ENCODE peak calls at places on chromosomes 13 and 19, in seven cellular contexts. Y is activated T-helper 1 cell treated with anti-CD3 and anti-CD28 coated beads, Interleukin-12 subunit alpha, Interleukin-12 subunit beta, Interleukin-2, Interleukin-4 antibody, amounts not matched to agents 30 ng/mL and 10 ng/mL and 1 ng/mL, durations not matched to agents 14 hours and 24 hours and 36 hours; R is ELF-1; X is stimulated activated CD4-positive, alpha-beta T cell treated with anti-CD3 and anti-CD28 coated beads, Interleukin-1b, Interleukin-23, amount 100 ng/mL, for 1 hour; P is vagina; H is right atrium auricular region; F is T47D. W is an unnamed sample.

GRCh38 chr13:101267656-101268055 is 148.7 kb downstream of the NALCN start:
- DNase-seq in Y (no peak), X (no peak), F (no peak), H (no peak), P (no peak), R (no peak), W (no peak)

GRCh38 chr13:30577381-30577780 is 40.3 kb upstream of the USPL1 start:
- DNase-seq in P (no peak), X (no peak), H (no peak), R (no peak), F (no peak), Y (peak), W (no peak)

GRCh38 chr13:28640861-28641599 is 17.9 kb upstream of the POMP start:
- DNase-seq in F (no peak), P (no peak), Y (no peak), X (no peak), R (no peak), H (no peak), W (no peak)

GRCh38 chr19:38817081-38817480 is 4.3 kb upstream of the LGALS4 start:
- DNase-seq in H (no peak), P (no peak), R (no peak), Y (no peak), X (no peak), F (no peak), W (no peak)

GRCh38 chr13:107534548-107534947 is 680.8 kb downstream of the LIG4 start:
- DNase-seq in H (no peak), R (no peak), Y (no peak), X (no peak), F (no peak), P (no peak), W (no peak)

GRCh38 chr19:6752257-6753177 is 13.0 kb downstream of the TRIP10 start:
- DNase-seq in P (no peak), H (no peak), X (no peak), F (no peak), R (peak), Y (no peak), W (no peak)

GRCh38 chr13:94858856-94859811 is 146.8 kb upstream of the SOX21 start:
- DNase-seq in X (no peak), R (peak), P (no peak), Y (no peak), H (no peak), F (no peak), W (no peak)

GRCh38 chr19:55216461-55217198 is 7.3 kb upstream of the PTPRH start:
- DNase-seq in H (peak), R (peak), Y (peak), F (peak), P (no peak), X (peak), W (peak)

GRCh38 chr19:46900341-46900740 is 39.5 kb downstream of the ARHGAP35 start:
- DNase-seq in P (no peak), F (peak), Y (no peak), X (no peak), R (no peak), H (no peak), W (no peak)

GRCh38 chr13:43991773-43992201 is 112.1 kb downstream of the LACC1 start:
- DNase-seq in H (no peak), P (no peak), X (no peak), Y (no peak), R (peak), F (peak), W (no peak)

GRCh38 chr19:43723588-43723987 is 7.7 kb downstream of the IRGC start:
- DNase-seq in Y (no peak), F (peak), P (no peak), H (no peak), R (no peak), X (no peak), W (no peak)

GRCh38 chr19:41321204-41321599 is 11.2 kb downstream of the CCDC97 start:
- DNase-seq in X (no peak), Y (no peak), P (no peak), F (no peak), H (no peak), R (no peak), W (no peak)

GRCh38 chr19:41563847-41564514 is 12.0 kb upstream of the CEACAM21 start:
- DNase-seq in R (no peak), X (no peak), H (no peak), Y (no peak), F (no peak), P (no peak), W (no peak)

GRCh38 chr13:40517486-40518311 is 148.7 kb downstream of the FOXO1 start:
- DNase-seq in H (no peak), X (no peak), Y (no peak), P (no peak), F (no peak), R (no peak), W (no peak)

GRCh38 chr19:29893606-29894284 is 48.3 kb upstream of the URI1 start:
- DNase-seq in H (no peak), F (no peak), R (no peak), P (no peak), X (no peak), Y (no peak), W (no peak)

GRCh38 chr13:97904059-97904458 is 49.4 kb upstream of the IPO5 start:
- DNase-seq in H (no peak), R (no peak), F (no peak), P (no peak), Y (no peak), X (no peak), W (no peak)

GRCh38 chr19:57613941-57614743 is at the start of gene ZNF134:
- DNase-seq in P (no peak), F (peak), R (peak), X (peak), Y (peak), H (peak), W (peak)

GRCh38 chr13:46321494-46322225 is 65.4 kb downstream of the RUBCNL start:
- DNase-seq in H (peak), X (peak), F (peak), P (no peak), R (peak), Y (peak), W (peak)

GRCh38 chr19:20051841-20052768 is 12.8 kb upstream of the ZNF682 start:
- DNase-seq in P (peak), Y (peak), X (peak), F (peak), H (peak), R (peak), W (peak)

GRCh38 chr19:47231215-47232054 is 436 bp upstream of the BBC3 start:
- DNase-seq in Y (peak), F (peak), H (no peak), X (peak), R (peak), P (no peak), W (no peak)

GRCh38 chr19:49758292-49758691 is 4.8 kb downstream of the TSKS start:
- DNase-seq in R (peak), H (no peak), Y (no peak), F (no peak), P (no peak), X (no peak), W (no peak)

GRCh38 chr13:40158218-40158617 is 502.8 kb downstream of the COG6 start:
- DNase-seq in R (peak), Y (no peak), X (no peak), P (no peak), H (no peak), F (no peak), W (no peak)

GRCh38 chr19:16405797-16406196 is 66.0 kb downstream of the EPS15L1 start:
- DNase-seq in P (no peak), X (no peak), R (no peak), H (no peak), Y (no peak), F (no peak), W (no peak)

GRCh38 chr13:60328073-60328472 is 68.9 kb upstream of the TDRD3 start:
- DNase-seq in P (no peak), R (no peak), Y (no peak), F (no peak), H (no peak), X (no peak), W (no peak)

GRCh38 chr13:21620858-21621257 is 16.9 kb upstream of the MICU2 start:
- DNase-seq in R (no peak), F (no peak), P (no peak), X (no peak), H (no peak), Y (no peak), W (no peak)

GRCh38 chr19:19817357-19817756 is 4.2 kb downstream of the ZNF506 start:
- DNase-seq in R (no peak), H (no peak), P (no peak), X (no peak), F (no peak), Y (peak), W (no peak)

GRCh38 chr19:50870417-50871089 is 2.7 kb upstream of the KLK2 start:
- DNase-seq in X (no peak), P (no peak), R (peak), Y (no peak), F (no peak), H (no peak), W (no peak)

GRCh38 chr19:58571575-58571947 is 1.6 kb downstream of the MZF1 start:
- DNase-seq in X (no peak), F (no peak), R (no peak), Y (no peak), P (no peak), H (no peak), W (no peak)

GRCh38 chr13:100537951-100538462 is 50.6 kb downstream of the GGACT start:
- DNase-seq in X (no peak), Y (no peak), F (no peak), P (no peak), H (no peak), R (no peak), W (no peak)

GRCh38 chr19:49689133-49690072 is at the start of gene ADM5:
- DNase-seq in H (no peak), P (no peak), X (no peak), F (no peak), R (peak), Y (no peak), W (no peak)

GRCh38 chr19:13537454-13537853 is 31.2 kb upstream of the CACNA1A start:
- DNase-seq in X (no peak), H (no peak), F (peak), R (peak), P (no peak), Y (no peak), W (no peak)

GRCh38 chr13:66459143-66459542 is 771.0 kb downstream of the PCDH9 start:
- DNase-seq in R (no peak), H (no peak), Y (no peak), X (no peak), P (no peak), F (no peak), W (no peak)

GRCh38 chr19:42419309-42419708 is 7.9 kb downstream of the LIPE start:
- DNase-seq in X (no peak), Y (no peak), F (no peak), H (no peak), R (no peak), P (no peak), W (no peak)

GRCh38 chr19:6773323-6773931 is 919 bp downstream of the VAV1 start:
- DNase-seq in P (no peak), Y (peak), F (no peak), X (no peak), R (no peak), H (no peak), W (no peak)

GRCh38 chr13:102012299-102013293 is 389.3 kb downstream of the FGF14 start:
- DNase-seq in F (no peak), R (no peak), Y (no peak), P (no peak), X (no peak), H (peak), W (no peak)

GRCh38 chr19:33403221-33403972 is 29.9 kb downstream of the CEBPG start:
- DNase-seq in F (no peak), R (peak), Y (no peak), X (no peak), H (no peak), P (no peak), W (no peak)

GRCh38 chr19:4310247-4311121 is 6.1 kb downstream of the FSD1 start:
- DNase-seq in F (peak), R (peak), X (no peak), H (no peak), Y (no peak), P (no peak), W (no peak)

GRCh38 chr13:86581711-86582110 is 782.5 kb upstream of the SLITRK6 start:
- DNase-seq in H (no peak), F (no peak), X (no peak), P (no peak), Y (no peak), R (no peak), W (no peak)

GRCh38 chr19:19460761-19461265 is 54.5 kb downstream of the TSSK6 start:
- DNase-seq in R (peak), F (no peak), H (peak), Y (peak), P (no peak), X (peak), W (no peak)

W was measured in 8988T.